ENCODE peak calls at places on chromosomes 16 and 17, in four cellular contexts. P is K562, F is GM12891, L is GM12878. M is an unnamed sample.

GRCh38 chr17:52181842-52182241 is 23.3 kb upstream of the CA10 start:
- DNase-seq in P (no peak), F (no peak), L (no peak), M (no peak)

GRCh38 chr17:22484826-22485225 is 792.5 kb downstream of the KCNJ18 start:
- DNase-seq in P (no peak), F (no peak), L (no peak), M (no peak)

GRCh38 chr17:17737938-17738894 is 57.0 kb downstream of the RAI1 start:
- DNase-seq in P (no peak), F (no peak), L (no peak), M (no peak)

GRCh38 chr16:20401475-20402016 is 3.0 kb downstream of the PDILT start:
- DNase-seq in P (no peak), F (no peak), L (no peak), M (no peak)

GRCh38 chr17:53093386-53093785 is 729.3 kb upstream of the KIF2B start:
- DNase-seq in P (no peak), F (no peak), L (no peak), M (no peak)

GRCh38 chr16:29653436-29653835 is 9.6 kb upstream of the SPN start:
- DNase-seq in P (no peak), F (no peak), L (no peak), M (no peak)

GRCh38 chr17:1967092-1967662 is 58.0 kb downstream of the RTN4RL1 start:
- DNase-seq in P (no peak), F (no peak), L (no peak), M (no peak)

GRCh38 chr16:17173134-17173729 is 297.5 kb downstream of the XYLT1 start:
- DNase-seq in P (no peak), F (no peak), L (no peak), M (peak; percentile 97)

GRCh38 chr16:2005646-2006045 is 4.0 kb downstream of the ZNF598 start:
- DNase-seq in P (no peak), F (no peak), L (no peak), M (no peak)

GRCh38 chr16:12206031-12206748 is 229.7 kb downstream of the SNX29 start:
- DNase-seq in P (no peak), F (no peak), L (no peak), M (no peak)

GRCh38 chr16:74226361-74226979 is 70.1 kb upstream of the PSMD7 start:
- DNase-seq in P (peak; percentile 8), F (no peak), L (no peak), M (no peak)

GRCh38 chr17:21042434-21043295 is at the start of gene USP22:
- DNase-seq in P (no peak), F (peak; percentile 81), L (no peak), M (no peak)

DNA sequence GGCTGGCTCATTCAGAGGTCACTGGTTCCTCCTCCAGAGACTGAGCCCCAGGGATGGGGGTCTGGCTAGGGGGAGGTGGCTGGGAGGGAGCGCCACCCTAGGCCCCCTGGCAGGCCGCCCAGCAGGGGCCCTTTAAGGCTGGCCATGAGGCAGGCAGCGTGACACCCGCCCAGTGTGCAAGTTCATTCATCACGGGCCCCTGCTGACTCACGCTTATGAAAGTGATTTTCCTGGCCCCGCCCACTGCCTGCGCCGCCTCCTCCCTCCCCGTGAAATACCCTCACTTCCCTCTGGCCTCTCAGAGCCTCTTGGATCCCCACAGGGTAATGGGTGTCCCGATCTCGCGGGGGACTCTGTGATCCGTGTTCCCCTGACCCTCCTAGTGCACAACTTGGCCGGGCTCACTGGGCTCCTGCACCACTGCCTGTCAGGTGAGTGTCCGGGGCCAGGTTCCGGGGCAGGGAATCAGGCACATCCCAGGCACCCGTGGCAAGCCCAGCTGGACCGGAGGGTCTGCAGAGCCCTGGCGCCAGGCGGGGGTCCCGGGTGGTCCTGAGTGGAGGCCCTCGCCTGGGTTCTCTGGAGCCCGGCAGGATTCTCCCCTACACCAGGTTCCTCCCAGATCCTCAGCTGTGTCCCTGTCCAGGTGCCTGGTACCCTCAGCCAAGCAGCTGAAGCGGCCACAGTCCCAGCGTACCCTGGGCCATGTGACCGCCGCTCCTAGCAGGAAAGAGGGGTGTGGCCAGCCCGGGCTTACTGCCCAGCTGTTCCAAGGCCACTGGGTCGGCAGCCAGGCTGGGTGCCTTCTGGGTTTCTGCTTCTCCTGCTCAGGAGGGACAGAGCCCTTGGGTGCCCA is at the start of gene OSGIN1:
- DNase-seq in P (peak; percentile 98), F (peak; percentile 76), L (peak; percentile 25), M (peak; percentile 94)
- TF ChIP-seq SPI1 in P (peak; percentile 61), F (no peak), L (no peak), M (peak; percentile 26)

GRCh38 chr17:41893384-41893783 is 25.4 kb downstream of the ACLY start:
- DNase-seq in P (no peak), F (no peak), L (no peak), M (no peak)

GRCh38 chr17:41891135-41892065 is 26.2 kb upstream of the KLHL11 start:
- DNase-seq in P (no peak), F (no peak), L (no peak), M (no peak)

GRCh38 chr17:41896726-41897125 is 22.0 kb downstream of the ACLY start:
- DNase-seq in P (no peak), F (no peak), L (no peak), M (no peak)

GRCh38 chr17:41895617-41896016 is 23.1 kb downstream of the ACLY start:
- DNase-seq in P (no peak), F (no peak), L (no peak), M (no peak)

GRCh38 chr17:41894791-41895331 is 23.9 kb downstream of the ACLY start:
- DNase-seq in P (no peak), F (no peak), L (no peak), M (no peak)
- TF ChIP-seq SPI1 in P (no peak), F (no peak), L (no peak), M (no peak)

DNA sequence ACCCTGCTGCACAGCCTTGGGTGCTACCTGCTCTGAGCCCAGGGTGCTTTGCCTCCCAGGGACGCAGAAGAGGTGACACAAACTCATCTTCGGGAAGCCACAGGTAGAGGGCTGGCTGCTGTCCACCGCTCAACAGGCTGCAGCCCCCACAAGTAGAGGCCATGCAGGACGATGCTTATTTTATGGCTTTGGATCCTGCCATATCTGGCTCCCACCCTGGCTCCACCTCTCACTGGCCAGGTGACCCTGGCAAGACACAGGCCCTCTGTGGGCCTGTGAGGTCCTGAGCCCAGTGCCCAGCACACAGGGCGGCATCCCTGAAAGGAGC is 11.3 kb upstream of the BCAR1 start:
- DNase-seq in P (no peak), F (no peak), L (no peak), M (no peak)
- TF ChIP-seq SPI1 in P (no peak), F (no peak), L (no peak), M (no peak)

GRCh38 chr16:26802440-26802839 is 264.3 kb upstream of the C16orf82 start:
- DNase-seq in P (no peak), F (no peak), L (no peak), M (no peak)

GRCh38 chr16:26806641-26807040 is 260.1 kb upstream of the C16orf82 start:
- DNase-seq in P (no peak), F (no peak), L (no peak), M (no peak)

GRCh38 chr16:26801628-26802027 is 265.1 kb upstream of the C16orf82 start:
- DNase-seq in P (no peak), F (no peak), L (no peak), M (no peak)

GRCh38 chr16:26802965-26803364 is 263.8 kb upstream of the C16orf82 start:
- DNase-seq in P (no peak), F (no peak), L (no peak), M (no peak)
- TF ChIP-seq SPI1 in P (no peak), F (no peak), L (no peak), M (no peak)

M was measured in HL-60.